ENCODE peak calls at places on chromosomes 2 and 18, in four cellular contexts. X, E, L and J are unnamed samples.

GRCh38 chr2:44769349-44770005 is 172.0 kb upstream of the SIX3 start:
- DNase-seq in X (no peak), L (no peak), E (no peak), J (no peak)

GRCh38 chr2:20449501-20450200 is 2.8 kb downstream of the RHOB start:
- DNase-seq in X (no peak), E (peak; percentile 74), L (no peak), J (no peak)

GRCh38 chr2:135612319-135612718 is 81.0 kb downstream of the R3HDM1 start:
- DNase-seq in X (no peak), L (no peak), E (no peak), J (no peak)

GRCh38 chr18:36309436-36310391 is 12.2 kb downstream of the FHOD3 start:
- DNase-seq in E (peak; percentile 90), L (no peak), X (no peak), J (no peak)

GRCh38 chr2:235116885-235117492 is 165.2 kb downstream of the SH3BP4 start:
- DNase-seq in X (no peak), L (no peak), E (no peak), J (no peak)

GRCh38 chr2:15776629-15776919 is 163.8 kb upstream of the MYCN start:
- DNase-seq in L (no peak), X (no peak), E (no peak), J (no peak)

GRCh38 chr2:241733391-241734207 is 831 bp upstream of the D2HGDH start:
- DNase-seq in X (peak; percentile 12), E (no peak), L (no peak), J (no peak)

GRCh38 chr2:218920504-218920903 is 39.0 kb upstream of the CDK5R2 start:
- DNase-seq in E (no peak), L (no peak), X (no peak), J (no peak)

GRCh38 chr2:1722692-1723091 is 21.6 kb downstream of the PXDN start:
- DNase-seq in E (no peak), X (no peak), L (no peak), J (no peak)

GRCh38 chr2:127644661-127645394 is 1.1 kb upstream of the GPR17 start:
- DNase-seq in E (no peak), X (no peak), L (no peak), J (no peak)

GRCh38 chr2:127643698-127644660 is 2.0 kb upstream of the GPR17 start:
- DNase-seq in X (no peak), E (no peak), L (no peak), J (no peak)

GRCh38 chr2:127646487-127647241 is 711 bp downstream of the GPR17 start:
- DNase-seq in E (no peak), L (no peak), X (no peak), J (no peak)

GRCh38 chr2:127647242-127648190 is 1.6 kb downstream of the GPR17 start:
- DNase-seq in E (peak; percentile 52), X (no peak), L (no peak), J (no peak)

GRCh38 chr2:127645395-127646291 is at the start of gene GPR17:
- DNase-seq in E (no peak), X (no peak), L (no peak), J (no peak)
- H3K27ac ChIP-seq in E (peak within 1 kb of the TSS; percentile 26), X (no peak within 1 kb of the TSS), L (no peak within 1 kb of the TSS), J (peak within 1 kb of the TSS; percentile 70)

GRCh38 chr2:122927710-122928249 is 1097.3 kb upstream of the CNTNAP5 start:
- DNase-seq in X (no peak), L (no peak), E (no peak), J (no peak)
- H3K9me3 ChIP-seq in X (no peaks in the 10 kb centered on the region), L (no peaks in the 10 kb centered on the region), E (no peaks in the 10 kb centered on the region), J (peaks cover 7% of the 10 kb centered on the region)

DNA sequence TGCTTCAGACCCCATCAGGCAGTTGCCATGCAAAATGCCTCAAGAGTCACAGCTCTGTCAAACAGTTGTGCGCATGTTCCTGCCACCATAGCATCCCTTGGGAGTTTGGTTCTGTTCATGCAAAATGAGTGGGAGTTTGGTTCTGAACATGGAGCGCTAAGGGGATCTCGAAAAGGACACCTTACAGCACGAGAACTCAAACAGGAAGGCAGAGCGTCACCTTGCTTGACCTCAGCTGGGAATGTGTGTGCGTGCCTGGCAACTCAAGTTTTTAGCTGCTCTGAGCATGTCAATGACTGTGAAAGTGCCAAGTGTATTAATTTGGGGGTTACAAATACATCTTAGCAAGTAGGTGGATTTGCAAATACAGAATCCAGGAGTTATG is 16.6 kb downstream of the MALL start:
- DNase-seq in E (no peak), X (no peak), L (no peak), J (no peak)
- H3K27ac ChIP-seq in E (no peak overlapping the region), X (no peak overlapping the region), L (no peak overlapping the region), J (peak overlapping the region; percentile 23)

GRCh38 chr18:72542993-72543361 is 1.2 kb downstream of the CBLN2 start:
- DNase-seq in X (no peak), L (no peak), E (no peak), J (no peak)
- H3K9me3 ChIP-seq in X (no peaks in the 10 kb centered on the region), L (no peaks in the 10 kb centered on the region), E (no peaks in the 10 kb centered on the region), J (no peaks in the 10 kb centered on the region)

GRCh38 chr2:191018663-191019119 is 4.7 kb upstream of the STAT1 start:
- DNase-seq in L (no peak), E (no peak), X (no peak), J (no peak)

GRCh38 chr2:191020742-191021381 is 6.9 kb upstream of the STAT1 start:
- DNase-seq in X (peak; percentile 43), E (peak; percentile 76), L (peak; percentile 41), J (no peak)

GRCh38 chr2:191020221-191020741 is 6.3 kb upstream of the STAT1 start:
- DNase-seq in E (peak; percentile 93), X (peak; percentile 90), L (peak; percentile 96), J (peak; percentile 63)

GRCh38 chr2:191015831-191016230 is 1.9 kb upstream of the STAT1 start:
- DNase-seq in L (no peak), X (no peak), E (no peak), J (no peak)

DNA sequence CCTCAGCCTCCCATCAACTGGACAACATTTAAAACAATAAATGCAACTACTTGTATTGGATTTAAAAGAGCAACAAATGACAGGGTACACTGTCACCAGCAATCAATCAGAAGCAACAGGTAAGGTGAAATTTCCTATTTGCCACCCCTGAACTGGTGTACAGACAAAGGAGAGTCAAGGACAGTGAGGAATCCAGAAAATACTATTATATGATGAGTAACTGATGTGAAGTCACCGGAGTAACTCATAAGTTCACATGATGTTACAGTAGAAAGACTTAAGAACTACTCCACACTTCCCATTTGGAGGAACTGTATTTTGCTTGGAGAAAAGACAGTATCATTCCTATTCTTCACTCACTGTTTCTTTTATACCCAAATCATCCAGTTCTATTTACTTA is 4.1 kb upstream of the STAT1 start:
- DNase-seq in L (no peak), X (no peak), E (no peak), J (no peak)
- H3K27ac ChIP-seq in L (no peak overlapping the region), X (no peak overlapping the region), E (no peak overlapping the region), J (no peak overlapping the region)